ENCODE peak calls at places on chromosomes 1 and 21, in six cellular contexts. One of them, this sample, is unnamed.

GRCh38 chr21:15250384-15250783 is 185.6 kb upstream of the NRIP1 start:
- DNase-seq in astrocyte of the spinal cord: peak; percentile 64
- DNase-seq in activated naive CD8-positive, alpha-beta T cell treated with anti-CD3 and anti-CD28 coated beads for 36 hours: no peak
- DNase-seq in lower leg skin: no peak
- DNase-seq in stimulated activated CD4-positive, alpha-beta T cell treated with anti-CD3 and anti-CD28 coated beads, Interleukin-2, amount 100 ng/mL, for 48 hours: no peak
- DNase-seq in hepatic stellate cell: no peak
- DNase-seq in this sample: no peak

GRCh38 chr1:38039386-38039933 is 7.1 kb downstream of the POU3F1 start:
- DNase-seq in stimulated activated CD4-positive, alpha-beta T cell treated with anti-CD3 and anti-CD28 coated beads, Interleukin-2, amount 100 ng/mL, for 48 hours: no peak
- DNase-seq in astrocyte of the spinal cord: no peak
- DNase-seq in activated naive CD8-positive, alpha-beta T cell treated with anti-CD3 and anti-CD28 coated beads for 36 hours: no peak
- DNase-seq in hepatic stellate cell: no peak
- DNase-seq in lower leg skin: no peak
- DNase-seq in this sample: no peak

GRCh38 chr1:171835891-171836290 is 5.4 kb upstream of the DNM3 start:
- DNase-seq in hepatic stellate cell: no peak
- DNase-seq in activated naive CD8-positive, alpha-beta T cell treated with anti-CD3 and anti-CD28 coated beads for 36 hours: no peak
- DNase-seq in lower leg skin: no peak
- DNase-seq in astrocyte of the spinal cord: no peak
- DNase-seq in stimulated activated CD4-positive, alpha-beta T cell treated with anti-CD3 and anti-CD28 coated beads, Interleukin-2, amount 100 ng/mL, for 48 hours: no peak
- DNase-seq in this sample: no peak

GRCh38 chr1:217585577-217585976 is 45.3 kb downstream of the GPATCH2 start:
- DNase-seq in astrocyte of the spinal cord: no peak
- DNase-seq in activated naive CD8-positive, alpha-beta T cell treated with anti-CD3 and anti-CD28 coated beads for 36 hours: no peak
- DNase-seq in hepatic stellate cell: no peak
- DNase-seq in lower leg skin: no peak
- DNase-seq in stimulated activated CD4-positive, alpha-beta T cell treated with anti-CD3 and anti-CD28 coated beads, Interleukin-2, amount 100 ng/mL, for 48 hours: no peak
- DNase-seq in this sample: no peak

GRCh38 chr1:180927348-180927747 is 14.7 kb downstream of the KIAA1614 start:
- DNase-seq in stimulated activated CD4-positive, alpha-beta T cell treated with anti-CD3 and anti-CD28 coated beads, Interleukin-2, amount 100 ng/mL, for 48 hours: no peak
- DNase-seq in astrocyte of the spinal cord: no peak
- DNase-seq in hepatic stellate cell: no peak
- DNase-seq in lower leg skin: no peak
- DNase-seq in activated naive CD8-positive, alpha-beta T cell treated with anti-CD3 and anti-CD28 coated beads for 36 hours: no peak
- DNase-seq in this sample: no peak

GRCh38 chr1:84862810-84863251 is 30.2 kb downstream of the LPAR3 start:
- DNase-seq in stimulated activated CD4-positive, alpha-beta T cell treated with anti-CD3 and anti-CD28 coated beads, Interleukin-2, amount 100 ng/mL, for 48 hours: peak; percentile 24
- DNase-seq in astrocyte of the spinal cord: no peak
- DNase-seq in hepatic stellate cell: no peak
- DNase-seq in activated naive CD8-positive, alpha-beta T cell treated with anti-CD3 and anti-CD28 coated beads for 36 hours: peak; percentile 53
- DNase-seq in lower leg skin: no peak
- DNase-seq in this sample: no peak

GRCh38 chr1:223102797-223103533 is 40.1 kb downstream of the TLR5 start:
- DNase-seq in astrocyte of the spinal cord: no peak
- DNase-seq in lower leg skin: peak; percentile 73
- DNase-seq in activated naive CD8-positive, alpha-beta T cell treated with anti-CD3 and anti-CD28 coated beads for 36 hours: no peak
- DNase-seq in hepatic stellate cell: no peak
- DNase-seq in stimulated activated CD4-positive, alpha-beta T cell treated with anti-CD3 and anti-CD28 coated beads, Interleukin-2, amount 100 ng/mL, for 48 hours: no peak
- DNase-seq in this sample: peak; percentile 74

GRCh38 chr21:45109831-45110492 is 35.6 kb downstream of the ADARB1 start:
- DNase-seq in activated naive CD8-positive, alpha-beta T cell treated with anti-CD3 and anti-CD28 coated beads for 36 hours: peak; percentile 62
- DNase-seq in lower leg skin: no peak
- DNase-seq in astrocyte of the spinal cord: peak; percentile 30
- DNase-seq in hepatic stellate cell: peak; percentile 69
- DNase-seq in stimulated activated CD4-positive, alpha-beta T cell treated with anti-CD3 and anti-CD28 coated beads, Interleukin-2, amount 100 ng/mL, for 48 hours: peak; percentile 36
- DNase-seq in this sample: peak; percentile 30

GRCh38 chr1:46798820-46799219 is at the start of gene CYP4B1:
- DNase-seq in stimulated activated CD4-positive, alpha-beta T cell treated with anti-CD3 and anti-CD28 coated beads, Interleukin-2, amount 100 ng/mL, for 48 hours: no peak
- DNase-seq in hepatic stellate cell: no peak
- DNase-seq in activated naive CD8-positive, alpha-beta T cell treated with anti-CD3 and anti-CD28 coated beads for 36 hours: no peak
- DNase-seq in lower leg skin: peak; percentile 96
- DNase-seq in astrocyte of the spinal cord: no peak
- DNase-seq in this sample: no peak

GRCh38 chr1:116763787-116764465 is 9.7 kb downstream of the CD2 start:
- DNase-seq in stimulated activated CD4-positive, alpha-beta T cell treated with anti-CD3 and anti-CD28 coated beads, Interleukin-2, amount 100 ng/mL, for 48 hours: no peak
- DNase-seq in astrocyte of the spinal cord: no peak
- DNase-seq in lower leg skin: no peak
- DNase-seq in activated naive CD8-positive, alpha-beta T cell treated with anti-CD3 and anti-CD28 coated beads for 36 hours: peak; percentile 78
- DNase-seq in hepatic stellate cell: no peak
- DNase-seq in this sample: no peak